ENCODE peak calls at places on chromosomes 13 and 19, in four cellular contexts. One of them, this sample, is unnamed.

GRCh38 chr13:59750860-59751259 is 412.9 kb downstream of the DIAPH3 start:
- DNase-seq in HepG2: no peak
- DNase-seq in stimulated activated CD4-positive, alpha-beta T cell treated with anti-CD3 and anti-CD28 coated beads, TNF-alpha, amount 100 ng/mL, for 1 hour: no peak
- DNase-seq in cardiac fibroblast: peak
- DNase-seq in this sample: peak

GRCh38 chr19:35265126-35265995 is 3.4 kb upstream of the USF2 start:
- DNase-seq in HepG2: no peak
- DNase-seq in stimulated activated CD4-positive, alpha-beta T cell treated with anti-CD3 and anti-CD28 coated beads, TNF-alpha, amount 100 ng/mL, for 1 hour: no peak
- DNase-seq in cardiac fibroblast: no peak
- DNase-seq in this sample: no peak

GRCh38 chr13:43804461-43805070 is 17.8 kb upstream of the ENOX1 start:
- DNase-seq in HepG2: peak
- DNase-seq in stimulated activated CD4-positive, alpha-beta T cell treated with anti-CD3 and anti-CD28 coated beads, TNF-alpha, amount 100 ng/mL, for 1 hour: no peak
- DNase-seq in cardiac fibroblast: peak
- DNase-seq in this sample: no peak

GRCh38 chr13:28718186-28718537 is 608 bp downstream of the SLC46A3 start:
- DNase-seq in HepG2: no peak
- DNase-seq in stimulated activated CD4-positive, alpha-beta T cell treated with anti-CD3 and anti-CD28 coated beads, TNF-alpha, amount 100 ng/mL, for 1 hour: no peak
- DNase-seq in cardiac fibroblast: peak
- DNase-seq in this sample: no peak

GRCh38 chr13:51618626-51619025 is 34.4 kb downstream of the WDFY2 start:
- DNase-seq in HepG2: no peak
- DNase-seq in stimulated activated CD4-positive, alpha-beta T cell treated with anti-CD3 and anti-CD28 coated beads, TNF-alpha, amount 100 ng/mL, for 1 hour: no peak
- DNase-seq in cardiac fibroblast: peak
- DNase-seq in this sample: peak

GRCh38 chr19:23393121-23393520 is 2.1 kb downstream of the ZNF91 start:
- DNase-seq in HepG2: no peak
- DNase-seq in stimulated activated CD4-positive, alpha-beta T cell treated with anti-CD3 and anti-CD28 coated beads, TNF-alpha, amount 100 ng/mL, for 1 hour: no peak
- DNase-seq in cardiac fibroblast: peak
- DNase-seq in this sample: no peak

GRCh38 chr19:19146000-19146608 is 7.8 kb upstream of the TMEM161A start:
- DNase-seq in HepG2: peak
- DNase-seq in stimulated activated CD4-positive, alpha-beta T cell treated with anti-CD3 and anti-CD28 coated beads, TNF-alpha, amount 100 ng/mL, for 1 hour: peak
- DNase-seq in cardiac fibroblast: peak
- DNase-seq in this sample: peak

GRCh38 chr19:29442910-29443309 is 82.9 kb upstream of the VSTM2B start:
- DNase-seq in HepG2: no peak
- DNase-seq in stimulated activated CD4-positive, alpha-beta T cell treated with anti-CD3 and anti-CD28 coated beads, TNF-alpha, amount 100 ng/mL, for 1 hour: no peak
- DNase-seq in cardiac fibroblast: no peak
- DNase-seq in this sample: no peak

GRCh38 chr19:5943623-5944022 is 29.6 kb downstream of the CAPS start:
- DNase-seq in HepG2: no peak
- DNase-seq in stimulated activated CD4-positive, alpha-beta T cell treated with anti-CD3 and anti-CD28 coated beads, TNF-alpha, amount 100 ng/mL, for 1 hour: no peak
- DNase-seq in cardiac fibroblast: peak
- DNase-seq in this sample: no peak

GRCh38 chr19:49417090-49417489 is 6.2 kb downstream of the PTH2 start:
- DNase-seq in HepG2: no peak
- DNase-seq in stimulated activated CD4-positive, alpha-beta T cell treated with anti-CD3 and anti-CD28 coated beads, TNF-alpha, amount 100 ng/mL, for 1 hour: no peak
- DNase-seq in cardiac fibroblast: no peak
- DNase-seq in this sample: no peak

GRCh38 chr13:70189981-70190380 is 81.7 kb upstream of the KLHL1 start:
- DNase-seq in HepG2: no peak
- DNase-seq in stimulated activated CD4-positive, alpha-beta T cell treated with anti-CD3 and anti-CD28 coated beads, TNF-alpha, amount 100 ng/mL, for 1 hour: no peak
- DNase-seq in cardiac fibroblast: no peak
- DNase-seq in this sample: no peak

GRCh38 chr13:57633950-57634828 is 2.6 kb downstream of the PCDH17 start:
- DNase-seq in HepG2: no peak
- DNase-seq in stimulated activated CD4-positive, alpha-beta T cell treated with anti-CD3 and anti-CD28 coated beads, TNF-alpha, amount 100 ng/mL, for 1 hour: no peak
- DNase-seq in cardiac fibroblast: no peak
- DNase-seq in this sample: peak

GRCh38 chr13:113176292-113176691 is 17.8 kb downstream of the PROZ start:
- DNase-seq in HepG2: no peak
- DNase-seq in stimulated activated CD4-positive, alpha-beta T cell treated with anti-CD3 and anti-CD28 coated beads, TNF-alpha, amount 100 ng/mL, for 1 hour: peak
- DNase-seq in cardiac fibroblast: no peak
- DNase-seq in this sample: no peak

GRCh38 chr19:28737021-28737525 is 475.9 kb downstream of the UQCRFS1 start:
- DNase-seq in HepG2: peak
- DNase-seq in stimulated activated CD4-positive, alpha-beta T cell treated with anti-CD3 and anti-CD28 coated beads, TNF-alpha, amount 100 ng/mL, for 1 hour: no peak
- DNase-seq in cardiac fibroblast: peak
- DNase-seq in this sample: no peak

GRCh38 chr19:35845215-35846037 is 6.9 kb downstream of the NPHS1 start:
- DNase-seq in HepG2: peak
- DNase-seq in stimulated activated CD4-positive, alpha-beta T cell treated with anti-CD3 and anti-CD28 coated beads, TNF-alpha, amount 100 ng/mL, for 1 hour: no peak
- DNase-seq in cardiac fibroblast: no peak
- DNase-seq in this sample: no peak

GRCh38 chr13:59182241-59182640 is 981.5 kb downstream of the DIAPH3 start:
- DNase-seq in HepG2: no peak
- DNase-seq in stimulated activated CD4-positive, alpha-beta T cell treated with anti-CD3 and anti-CD28 coated beads, TNF-alpha, amount 100 ng/mL, for 1 hour: no peak
- DNase-seq in cardiac fibroblast: no peak
- DNase-seq in this sample: no peak

GRCh38 chr19:29326351-29326750 is 113.4 kb upstream of the UQCRFS1 start:
- DNase-seq in HepG2: no peak
- DNase-seq in stimulated activated CD4-positive, alpha-beta T cell treated with anti-CD3 and anti-CD28 coated beads, TNF-alpha, amount 100 ng/mL, for 1 hour: no peak
- DNase-seq in cardiac fibroblast: no peak
- DNase-seq in this sample: no peak

GRCh38 chr19:42469311-42470239 is 26.8 kb upstream of the CXCL17 start:
- DNase-seq in HepG2: peak
- DNase-seq in stimulated activated CD4-positive, alpha-beta T cell treated with anti-CD3 and anti-CD28 coated beads, TNF-alpha, amount 100 ng/mL, for 1 hour: no peak
- DNase-seq in cardiac fibroblast: no peak
- DNase-seq in this sample: no peak

GRCh38 chr19:18291019-18291524 is 9.7 kb upstream of the JUND start:
- DNase-seq in HepG2: no peak
- DNase-seq in stimulated activated CD4-positive, alpha-beta T cell treated with anti-CD3 and anti-CD28 coated beads, TNF-alpha, amount 100 ng/mL, for 1 hour: no peak
- DNase-seq in cardiac fibroblast: peak
- DNase-seq in this sample: no peak

This sample was measured in hypothalamus.